ENCODE peak calls at places on chromosomes 13 and 19, in five cellular contexts. One of them, this sample, is unnamed.

GRCh38 chr13:99352351-99353271 is 45.4 kb upstream of the GPR183 start:
- DNase-seq in activated naive CD4-positive, alpha-beta T cell: no peak
- DNase-seq in ELR: no peak
- DNase-seq in Calu3: no peak
- DNase-seq in activated B cell treated with CpG ODN at 0.5 μM for 24 hours: no peak
- DNase-seq in this sample: no peak

GRCh38 chr13:107851670-107852460 is 363.5 kb downstream of the LIG4 start:
- DNase-seq in activated B cell treated with CpG ODN at 0.5 μM for 24 hours: no peak
- DNase-seq in activated naive CD4-positive, alpha-beta T cell: no peak
- DNase-seq in Calu3: no peak
- DNase-seq in ELR: no peak
- DNase-seq in this sample: no peak

GRCh38 chr13:66635526-66635925 is 594.6 kb downstream of the PCDH9 start:
- DNase-seq in activated B cell treated with CpG ODN at 0.5 μM for 24 hours: no peak
- DNase-seq in ELR: peak
- DNase-seq in Calu3: no peak
- DNase-seq in activated naive CD4-positive, alpha-beta T cell: no peak
- DNase-seq in this sample: no peak

GRCh38 chr13:34357435-34358232 is 539.7 kb downstream of the RFC3 start:
- DNase-seq in activated naive CD4-positive, alpha-beta T cell: no peak
- DNase-seq in activated B cell treated with CpG ODN at 0.5 μM for 24 hours: no peak
- DNase-seq in ELR: peak
- DNase-seq in Calu3: no peak
- DNase-seq in this sample: no peak

GRCh38 chr19:5966215-5966614 is 11.7 kb downstream of the RANBP3 start:
- DNase-seq in activated naive CD4-positive, alpha-beta T cell: no peak
- DNase-seq in Calu3: no peak
- DNase-seq in ELR: no peak
- DNase-seq in activated B cell treated with CpG ODN at 0.5 μM for 24 hours: no peak
- DNase-seq in this sample: no peak

GRCh38 chr19:6076675-6077463 is 33.4 kb downstream of the RFX2 start:
- DNase-seq in activated B cell treated with CpG ODN at 0.5 μM for 24 hours: no peak
- DNase-seq in activated naive CD4-positive, alpha-beta T cell: no peak
- DNase-seq in Calu3: no peak
- DNase-seq in ELR: peak
- DNase-seq in this sample: no peak

GRCh38 chr13:110448677-110449076 is 112.8 kb downstream of the RAB20 start:
- DNase-seq in activated naive CD4-positive, alpha-beta T cell: no peak
- DNase-seq in activated B cell treated with CpG ODN at 0.5 μM for 24 hours: no peak
- DNase-seq in Calu3: no peak
- DNase-seq in ELR: no peak
- DNase-seq in this sample: no peak

GRCh38 chr19:51136891-51137551 is 5.1 kb upstream of the SIGLEC7 start:
- DNase-seq in activated B cell treated with CpG ODN at 0.5 μM for 24 hours: no peak
- DNase-seq in ELR: no peak
- DNase-seq in Calu3: no peak
- DNase-seq in activated naive CD4-positive, alpha-beta T cell: no peak
- DNase-seq in this sample: peak

GRCh38 chr13:98503175-98504028 is 73.5 kb downstream of the STK24 start:
- DNase-seq in activated naive CD4-positive, alpha-beta T cell: no peak
- DNase-seq in activated B cell treated with CpG ODN at 0.5 μM for 24 hours: no peak
- DNase-seq in ELR: no peak
- DNase-seq in Calu3: no peak
- DNase-seq in this sample: no peak

GRCh38 chr13:89748716-89749115 is 1598.8 kb upstream of the MIR17HG start:
- DNase-seq in activated B cell treated with CpG ODN at 0.5 μM for 24 hours: no peak
- DNase-seq in activated naive CD4-positive, alpha-beta T cell: no peak
- DNase-seq in Calu3: no peak
- DNase-seq in ELR: no peak
- DNase-seq in this sample: no peak

GRCh38 chr19:3801412-3802096 is 15.4 kb upstream of the MATK start:
- DNase-seq in activated B cell treated with CpG ODN at 0.5 μM for 24 hours: peak
- DNase-seq in activated naive CD4-positive, alpha-beta T cell: peak
- DNase-seq in ELR: no peak
- DNase-seq in Calu3: no peak
- DNase-seq in this sample: peak

GRCh38 chr13:110528911-110529310 is 32.6 kb downstream of the RAB20 start:
- DNase-seq in activated B cell treated with CpG ODN at 0.5 μM for 24 hours: no peak
- DNase-seq in ELR: no peak
- DNase-seq in Calu3: no peak
- DNase-seq in activated naive CD4-positive, alpha-beta T cell: no peak
- DNase-seq in this sample: no peak

GRCh38 chr13:25217023-25217909 is 45.2 kb upstream of the AMER2 start:
- DNase-seq in activated naive CD4-positive, alpha-beta T cell: no peak
- DNase-seq in activated B cell treated with CpG ODN at 0.5 μM for 24 hours: no peak
- DNase-seq in ELR: peak
- DNase-seq in Calu3: no peak
- DNase-seq in this sample: no peak

This sample was measured in stimulated activated naive B cell treated with anti-CD40 and anti-IgM and Interleukin-4, amounts not matched to agents 10 μg/mL and 1 μg/mL and 100 μg/mL, for 72 hours.